ENCODE peak calls at places on chromosomes 12 and 14, in ten cellular contexts. S is spleen, N is lower lobe of right lung, O is IMR-90, D is MCF 10A, P is fibroblast of the aortic adventitia, A is transverse colon, H is choroid plexus epithelial cell, I is neural progenitor cell, Y is cardiac fibroblast. C is an unnamed sample.

GRCh38 chr12:48795550-48796455 is 6.9 kb upstream of the ADCY6 start:
- DNase-seq in A (peak; percentile 84), N (no peak), S (no peak), O (peak; percentile 75), H (peak; percentile 83), Y (peak; percentile 87), P (peak; percentile 89), I (peak; percentile 84), D (peak; percentile 86), C (peak; percentile 88)

GRCh38 chr14:67187210-67187609 is 2.0 kb upstream of the GARIN2 start:
- DNase-seq in P (peak; percentile 77), H (peak; percentile 35), N (no peak), D (peak; percentile 90), A (no peak), I (no peak), O (peak; percentile 89), S (no peak), Y (peak; percentile 44), C (peak; percentile 60)

GRCh38 chr12:89098390-89099102 is 253.8 kb downstream of the DUSP6 start:
- DNase-seq in P (no peak), A (no peak), O (peak; percentile 7), H (no peak), N (no peak), Y (peak; percentile 26), S (no peak), D (no peak), I (peak; percentile 49), C (peak; percentile 42)

GRCh38 chr14:100739306-100739705 is 12.6 kb downstream of the DLK1 start:
- DNase-seq in I (no peak), P (no peak), S (peak; percentile 42), D (no peak), O (no peak), N (no peak), A (no peak), Y (no peak), H (no peak), C (no peak)

GRCh38 chr14:52694761-52695480 is 437 bp downstream of the ERO1A start:
- DNase-seq in A (peak; percentile 64), O (peak; percentile 49), N (peak; percentile 58), Y (peak; percentile 46), D (peak; percentile 72), I (peak; percentile 50), P (peak; percentile 51), H (peak; percentile 63), S (no peak), C (peak; percentile 50)

GRCh38 chr14:67650694-67651093 is 23.7 kb downstream of the VTI1B start:
- DNase-seq in A (no peak), D (peak; percentile 74), P (peak; percentile 61), I (no peak), S (no peak), O (peak; percentile 65), N (no peak), H (peak; percentile 78), Y (peak; percentile 68), C (peak; percentile 77)

GRCh38 chr12:94204647-94205247 is 56.4 kb downstream of the PLXNC1 start:
- DNase-seq in S (no peak), D (no peak), H (no peak), O (no peak), P (no peak), A (no peak), N (no peak), Y (no peak), I (no peak), C (no peak)

GRCh38 chr14:53325176-53325806 is 172.2 kb upstream of the DDHD1 start:
- DNase-seq in I (peak; percentile 38), N (no peak), S (no peak), O (peak; percentile 21), A (no peak), D (no peak), Y (peak; percentile 25), P (peak; percentile 26), H (peak; percentile 34), C (peak; percentile 35)

GRCh38 chr12:106118-106561 is 39.6 kb downstream of the IQSEC3 start:
- DNase-seq in O (no peak), S (no peak), D (no peak), H (no peak), P (no peak), Y (no peak), N (no peak), A (peak; percentile 54), I (peak; percentile 63), C (no peak)
- TF ChIP-seq CTCF in O (no peak), S (no peak), D (no peak), H (peak; percentile 6), P (peak; percentile 18), Y (no peak), N (no peak), A (no peak), I (peak; percentile 32), C (no peak)

GRCh38 chr14:103550451-103551337 is 11.8 kb downstream of the BAG5 start:
- DNase-seq in A (no peak), N (peak; percentile 47), Y (no peak), P (no peak), I (no peak), O (no peak), D (no peak), H (no peak), S (peak; percentile 56), C (no peak)
- TF ChIP-seq CTCF in A (no peak), N (no peak), Y (no peak), P (no peak), I (no peak), O (no peak), D (no peak), H (no peak), S (no peak), C (no peak)

DNA sequence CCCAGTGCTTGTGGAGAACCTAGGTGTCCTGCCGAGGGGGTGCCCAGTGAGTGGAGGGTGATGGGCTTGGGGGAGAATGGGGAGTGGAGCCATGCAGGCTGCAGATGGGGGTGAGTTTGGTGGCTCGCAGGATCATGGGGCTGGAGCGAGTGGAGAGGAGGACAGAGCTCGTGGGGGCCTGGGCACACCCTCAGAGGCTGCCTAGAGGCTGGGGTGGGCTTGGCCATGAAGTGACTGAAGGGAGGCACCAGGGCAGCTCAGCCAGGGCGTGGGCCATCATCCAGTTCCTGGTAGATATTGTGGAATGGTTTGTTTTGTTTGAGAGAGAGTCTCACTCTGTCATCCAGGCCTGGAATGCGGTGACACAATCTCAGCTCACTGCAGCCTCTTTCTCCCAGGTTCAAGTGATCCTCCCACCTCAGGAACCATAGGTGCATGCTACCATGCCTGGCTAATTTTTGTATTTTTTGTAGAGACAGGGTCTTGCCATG is 43.4 kb upstream of the AMN start:
- DNase-seq in P (no peak), Y (no peak), N (no peak), I (no peak), D (no peak), A (peak; percentile 71), S (no peak), H (no peak), O (no peak), C (peak; percentile 12)
- TF ChIP-seq CTCF in P (no peak), Y (no peak), N (no peak), I (no peak), D (no peak), A (peak; percentile 5), S (no peak), H (no peak), O (no peak), C (no peak)

DNA sequence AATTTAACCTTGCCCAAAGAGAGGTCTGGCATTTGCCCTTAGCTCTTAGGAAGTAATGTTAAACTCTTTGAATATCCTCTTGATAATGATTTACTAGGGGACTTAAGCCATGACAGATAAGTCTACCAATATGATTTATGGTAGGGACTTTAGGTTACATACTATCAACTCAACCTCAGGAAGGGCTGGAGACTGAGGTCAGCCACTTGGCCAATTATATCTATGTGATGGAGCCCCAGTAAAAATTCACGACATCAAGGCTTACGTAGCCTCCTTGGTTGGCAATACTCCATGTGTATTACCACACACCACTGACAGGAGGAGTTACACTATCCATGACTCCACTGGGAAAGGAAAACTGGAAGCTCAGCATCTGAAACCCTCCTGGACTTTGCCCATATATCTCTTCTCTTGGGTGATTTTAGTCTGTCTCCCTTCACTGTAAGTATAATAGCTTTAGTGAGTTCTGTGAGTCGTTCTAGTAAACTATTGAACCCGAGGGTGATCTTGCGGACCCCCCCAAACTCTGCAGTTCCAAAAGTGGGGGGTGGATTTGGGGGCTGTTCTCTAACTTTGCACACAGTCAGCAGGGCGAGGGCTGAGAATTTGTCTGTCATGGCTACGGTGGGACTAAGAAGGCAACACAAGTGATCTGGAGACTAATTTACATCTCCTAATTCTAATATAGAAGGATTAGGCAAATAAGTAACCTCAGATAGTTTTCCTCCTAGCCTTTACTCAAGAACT is 62.3 kb downstream of the R3HDM2 start:
- DNase-seq in P (peak; percentile 30), H (peak; percentile 30), N (no peak), O (peak; percentile 4), D (peak; percentile 24), S (no peak), Y (peak; percentile 49), I (no peak), A (peak; percentile 16), C (peak; percentile 44)
- TF ChIP-seq CTCF in P (peak; percentile 5), H (no peak), N (no peak), O (peak; percentile 4), D (no peak), S (no peak), Y (no peak), I (no peak), A (no peak), C (no peak)

GRCh38 chr12:98370976-98371375 is 144.4 kb upstream of the TMPO start:
- DNase-seq in S (no peak), D (no peak), A (no peak), H (no peak), O (no peak), I (no peak), P (no peak), N (no peak), Y (no peak), C (no peak)

GRCh38 chr12:98372340-98373018 is 142.9 kb upstream of the TMPO start:
- DNase-seq in N (no peak), S (no peak), A (no peak), I (peak; percentile 12), H (no peak), D (no peak), P (no peak), O (no peak), Y (no peak), C (no peak)

GRCh38 chr12:98371419-98371818 is 144.0 kb upstream of the TMPO start:
- DNase-seq in H (peak; percentile 37), O (no peak), A (no peak), I (no peak), D (no peak), Y (peak; percentile 25), S (no peak), N (no peak), P (peak; percentile 8), C (peak; percentile 24)

GRCh38 chr12:98373019-98373554 is 142.3 kb upstream of the TMPO start:
- DNase-seq in S (no peak), A (no peak), I (peak; percentile 73), D (peak; percentile 75), H (peak; percentile 73), P (peak; percentile 66), O (peak; percentile 51), Y (peak; percentile 68), N (no peak), C (peak; percentile 73)

GRCh38 chr12:98373982-98374381 is 141.4 kb upstream of the TMPO start:
- DNase-seq in S (no peak), I (peak; percentile 21), O (no peak), A (no peak), D (peak; percentile 16), H (peak; percentile 38), Y (peak; percentile 22), P (peak; percentile 10), N (no peak), C (peak; percentile 18)
- TF ChIP-seq CTCF in S (no peak), I (peak; percentile 29), O (no peak), A (no peak), D (no peak), H (peak; percentile 52), Y (peak; percentile 34), P (peak; percentile 37), N (no peak), C (peak; percentile 42)

C was measured in fibroblast of pulmonary artery.